ENCODE peak calls at places on chromosome 6, in seven cellular contexts. V is HL-60, Q is nephron progenitor cell, M is heart left ventricle, A is left ventricle myocardium inferior, C is brain microvascular endothelial cell, F is type B pancreatic cell. J is an unnamed sample.

GRCh38 chr6:106536863-106537262 is 92.4 kb downstream of the RTN4IP1 start:
- DNase-seq in A (no peak), C (no peak), F (no peak), M (no peak), V (no peak), Q (no peak), J (no peak)

GRCh38 chr6:155103816-155104366 is 108.8 kb downstream of the TIAM2 start:
- DNase-seq in M (no peak), A (no peak), V (no peak), C (peak), F (no peak), Q (no peak), J (peak)

GRCh38 chr6:104884867-104885517 is 25.3 kb upstream of the HACE1 start:
- DNase-seq in F (no peak), M (no peak), A (no peak), V (no peak), Q (no peak), C (no peak), J (no peak)

GRCh38 chr6:14211596-14211961 is 94.0 kb downstream of the CD83 start:
- DNase-seq in F (peak), C (peak), A (peak), V (peak), M (peak), Q (peak), J (peak)

GRCh38 chr6:55578537-55579363 is at the start of gene HMGCLL1:
- DNase-seq in C (peak), M (peak), Q (peak), A (peak), F (peak), V (no peak), J (no peak)

GRCh38 chr6:125924169-125924568 is 32.4 kb upstream of the HINT3 start:
- DNase-seq in F (no peak), A (no peak), M (no peak), Q (no peak), V (no peak), C (no peak), J (no peak)

GRCh38 chr6:25250878-25251277 is 28.3 kb upstream of the CARMIL1 start:
- DNase-seq in F (no peak), M (no peak), Q (no peak), A (no peak), C (peak), V (no peak), J (peak)

GRCh38 chr6:135576055-135576454 is 78.5 kb upstream of the AHI1 start:
- DNase-seq in C (peak), M (no peak), F (no peak), A (no peak), V (no peak), Q (no peak), J (no peak)

GRCh38 chr6:81933648-81934047 is 181.2 kb upstream of the TENT5A start:
- DNase-seq in A (no peak), V (no peak), F (no peak), M (no peak), C (no peak), Q (no peak), J (no peak)

GRCh38 chr6:167928111-167928510 is 69.4 kb upstream of the KIF25 start:
- DNase-seq in M (no peak), C (no peak), F (no peak), V (no peak), A (no peak), Q (no peak), J (no peak)

GRCh38 chr6:155787168-155787567 is 331.5 kb upstream of the NOX3 start:
- DNase-seq in F (no peak), C (no peak), V (no peak), A (no peak), M (no peak), Q (no peak), J (no peak)

GRCh38 chr6:99802396-99803031 is 191.5 kb downstream of the MCHR2 start:
- DNase-seq in V (no peak), A (no peak), F (no peak), M (no peak), Q (no peak), C (no peak), J (peak)
- TF ChIP-seq CTCF in V (no peak), A (no peak), F (no peak), M (no peak), Q (peak), C (no peak), J (no peak)

GRCh38 chr6:701696-702479 is 8.9 kb upstream of the EXOC2 start:
- DNase-seq in F (no peak), C (no peak), A (no peak), Q (no peak), V (no peak), M (no peak), J (peak)
- TF ChIP-seq CTCF in F (peak), C (peak), A (no peak), Q (no peak), V (no peak), M (no peak), J (no peak)

GRCh38 chr6:34243901-34244884 is 4.6 kb downstream of the SMIM29 start:
- DNase-seq in A (no peak), C (peak), V (no peak), Q (no peak), M (peak), F (no peak), J (peak)
- TF ChIP-seq CTCF in A (no peak), C (peak), V (peak), Q (peak), M (no peak), F (peak), J (no peak)

DNA sequence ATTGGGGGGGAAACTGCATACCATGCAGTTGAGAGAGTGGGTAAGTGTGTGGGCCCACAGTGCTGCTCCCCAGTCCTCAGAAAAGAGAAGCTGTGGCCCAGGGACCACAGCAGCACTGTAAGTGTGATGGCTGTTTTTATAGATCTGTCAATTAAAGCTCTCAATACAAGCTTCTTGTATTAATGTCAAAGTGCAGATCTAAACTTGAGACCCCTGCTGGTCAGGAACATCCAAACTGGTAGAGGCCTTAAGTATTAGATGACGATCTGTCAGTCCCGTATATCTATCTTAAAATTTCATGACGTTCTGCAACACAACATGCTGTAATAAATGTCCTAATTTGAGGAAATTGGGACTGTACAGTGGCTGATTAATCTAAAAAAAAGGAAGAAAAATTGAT is 74.8 kb downstream of the TULP4 start:
- DNase-seq in F (no peak), A (no peak), Q (no peak), M (no peak), C (no peak), V (no peak), J (peak)
- TF ChIP-seq CTCF in F (peak), A (no peak), Q (no peak), M (no peak), C (peak), V (no peak), J (peak)

J was measured in activated CD8-positive, alpha-beta T cell treated with anti-CD3 and anti-CD28 coated beads for 36 hours.